ENCODE peak calls at places on chromosomes 5 and 9, in ten cellular contexts. L is naive thymus-derived CD8-positive, alpha-beta T cell; J is hepatocyte; C is endothelial cell; P is stimulated activated CD4-positive, alpha-beta T cell treated with anti-CD3 and anti-CD28 coated beads, Interleukin-2, amount 100 ng/mL, for 48 hours; A is kidney epithelial cell; Z is DMS153; B is tibial nerve; Y is SK-N-SH; M is HFFc6. H is an unnamed sample.

GRCh38 chr9:38432922-38433510 is 8.8 kb upstream of the IGFBPL1 start:
- DNase-seq in Y (peak), Z (peak), L (no peak), A (no peak), P (no peak), C (peak), J (peak), M (peak), B (no peak), H (no peak)

GRCh38 chr5:106876665-106877194 is 794.0 kb downstream of the EFNA5 start:
- DNase-seq in P (no peak), C (no peak), M (no peak), A (no peak), L (no peak), B (no peak), Z (no peak), J (no peak), Y (no peak), H (no peak)

GRCh38 chr5:180116441-180117377 is 45.1 kb upstream of the RNF130 start:
- DNase-seq in M (no peak), Z (no peak), A (no peak), J (no peak), Y (peak), C (no peak), L (no peak), B (no peak), P (no peak), H (no peak)

GRCh38 chr9:78777747-78778146 is 480.8 kb downstream of the PSAT1 start:
- DNase-seq in J (no peak), M (no peak), A (no peak), L (no peak), Z (no peak), C (no peak), P (no peak), Y (no peak), B (no peak), H (no peak)

GRCh38 chr9:16726023-16726422 is 144.4 kb downstream of the BNC2 start:
- DNase-seq in Y (peak), B (no peak), Z (no peak), C (no peak), J (peak), A (no peak), M (peak), P (no peak), L (no peak), H (no peak)

GRCh38 chr5:9765421-9765820 is 135.3 kb upstream of the TAS2R1 start:
- DNase-seq in Z (no peak), B (no peak), A (no peak), C (no peak), M (peak), P (no peak), Y (peak), L (no peak), J (no peak), H (no peak)

GRCh38 chr5:57816108-57816507 is 333.5 kb upstream of the ACTBL2 start:
- DNase-seq in J (no peak), Z (no peak), M (peak), A (peak), L (no peak), P (no peak), B (no peak), Y (no peak), C (no peak), H (peak)

GRCh38 chr9:93057024-93057702 is 1.3 kb upstream of the SUSD3 start:
- DNase-seq in J (no peak), C (no peak), Y (no peak), B (no peak), Z (no peak), L (no peak), P (no peak), A (no peak), M (no peak), H (no peak)

GRCh38 chr5:168978015-168978414 is 322.9 kb downstream of the SLIT3 start:
- DNase-seq in M (peak), Z (no peak), A (peak), C (no peak), B (no peak), J (peak), Y (no peak), L (no peak), P (no peak), H (peak)

GRCh38 chr9:28341913-28342312 is 768.6 kb upstream of the C9orf72 start:
- DNase-seq in P (no peak), Y (no peak), B (no peak), A (no peak), L (no peak), J (no peak), C (no peak), Z (no peak), M (no peak), H (no peak)

GRCh38 chr5:65758546-65759144 is 36.6 kb downstream of the NLN start:
- DNase-seq in A (no peak), Y (no peak), Z (no peak), B (no peak), L (no peak), P (no peak), J (no peak), C (no peak), M (no peak), H (no peak)

GRCh38 chr5:37984300-37984699 is 144.5 kb upstream of the GDNF start:
- DNase-seq in A (no peak), J (no peak), B (no peak), C (no peak), Y (no peak), L (no peak), M (no peak), P (no peak), Z (no peak), H (no peak)

GRCh38 chr5:154038604-154039457 is at the start of the genes FAM114A2 and MFAP3:
- DNase-seq in Z (peak), L (peak), J (peak), P (peak), B (peak), M (peak), Y (peak), C (peak), A (peak), H (peak)

GRCh38 chr5:140965905-140966292 is 377 bp upstream of the PCDHAC2 start:
- DNase-seq in C (no peak), L (no peak), A (no peak), B (no peak), J (peak), M (no peak), Z (no peak), P (no peak), Y (no peak), H (no peak)

GRCh38 chr9:106878943-106879916 is 16.3 kb downstream of the ZNF462 start:
- DNase-seq in Y (peak), J (peak), Z (peak), L (no peak), A (peak), B (peak), C (peak), P (no peak), M (peak), H (peak)

GRCh38 chr5:163822548-163822947 is 317.1 kb downstream of the MAT2B start:
- DNase-seq in M (no peak), J (no peak), Z (no peak), Y (no peak), L (no peak), A (no peak), C (no peak), P (no peak), B (no peak), H (no peak)

GRCh38 chr5:54388811-54389210 is 66.7 kb upstream of the HSPB3 start:
- DNase-seq in B (no peak), L (no peak), A (no peak), J (no peak), Z (no peak), Y (no peak), C (no peak), M (no peak), P (no peak), H (no peak)

GRCh38 chr9:132488611-132489010 is 78.6 kb downstream of the CFAP77 start:
- DNase-seq in A (no peak), Y (peak), L (no peak), B (no peak), J (no peak), M (no peak), P (no peak), C (no peak), Z (no peak), H (no peak)

GRCh38 chr5:35129276-35129675 is 81.5 kb upstream of the AGXT2 start:
- DNase-seq in Y (no peak), M (peak), A (no peak), J (peak), Z (no peak), L (no peak), B (no peak), C (no peak), P (no peak), H (no peak)

H was measured in epithelial cell of prostate.